ENCODE peak calls at places on chromosomes 3 and 15, in eight cellular contexts. J is Peyer's patch, R is bronchial epithelial cell, T is body of pancreas, X is stomach, V is cardiac muscle cell, Q is esophagus muscularis mucosa, L is endodermal cell. K is an unnamed sample.

GRCh38 chr3:71142440-71143161 is 440.9 kb downstream of the FOXP1 start:
- DNase-seq in V (no peak), R (no peak), L (peak; percentile 74), X (no peak), Q (no peak), T (no peak), J (no peak), K (peak; percentile 47)

GRCh38 chr3:61570813-61571212 is 9.4 kb downstream of the PTPRG start:
- DNase-seq in V (no peak), T (no peak), Q (no peak), R (no peak), J (no peak), L (no peak), X (no peak), K (no peak)

GRCh38 chr3:122665226-122665786 is 15.3 kb upstream of the PARP14 start:
- DNase-seq in L (no peak), T (no peak), R (no peak), X (no peak), V (no peak), J (no peak), Q (no peak), K (no peak)

GRCh38 chr15:95843241-95843851 is 487.2 kb upstream of the NR2F2 start:
- DNase-seq in T (peak; percentile 6), R (no peak), Q (no peak), L (no peak), X (no peak), V (no peak), J (no peak), K (no peak)

GRCh38 chr3:152657002-152657400 is 177.9 kb upstream of the P2RY1 start:
- DNase-seq in L (no peak), R (no peak), J (no peak), T (no peak), X (no peak), Q (no peak), V (no peak), K (no peak)

GRCh38 chr15:35289029-35289617 is 204.0 kb upstream of the NANOGP8 start:
- DNase-seq in L (no peak), V (peak; percentile 75), X (no peak), J (no peak), T (peak; percentile 45), Q (no peak), R (peak; percentile 64), K (no peak)

GRCh38 chr15:51144021-51144532 is 49.4 kb upstream of the TNFAIP8L3 start:
- DNase-seq in Q (no peak), L (no peak), R (peak; percentile 84), T (no peak), X (no peak), J (no peak), V (peak; percentile 65), K (no peak)

GRCh38 chr3:140387244-140387643 is 290.6 kb upstream of the TRIM42 start:
- DNase-seq in L (peak; percentile 2), X (no peak), R (no peak), Q (peak; percentile 34), J (no peak), V (no peak), T (no peak), K (no peak)

GRCh38 chr15:27696530-27696929 is 402.6 kb downstream of the OCA2 start:
- DNase-seq in V (no peak), X (no peak), J (no peak), L (no peak), R (no peak), Q (no peak), T (no peak), K (no peak)

GRCh38 chr15:78216276-78217229 is 17.8 kb downstream of the ACSBG1 start:
- DNase-seq in R (peak; percentile 81), V (no peak), T (peak; percentile 98), Q (no peak), X (peak; percentile 95), J (peak; percentile 93), L (no peak), K (no peak)

GRCh38 chr3:155382396-155383042 is 89.0 kb upstream of the STRIT1 start:
- DNase-seq in J (peak; percentile 82), X (peak; percentile 82), Q (no peak), R (peak; percentile 63), V (peak; percentile 87), L (peak; percentile 95), T (peak; percentile 75), K (peak; percentile 69)
- TF ChIP-seq CTCF in J (peak; percentile 73), X (peak; percentile 22), Q (peak; percentile 18), R (peak; percentile 87), V (peak; percentile 84), L (peak; percentile 94), T (peak; percentile 70), K (peak; percentile 90)

GRCh38 chr3:52213005-52213404 is 12.4 kb downstream of the TLR9 start:
- DNase-seq in J (no peak), V (no peak), L (no peak), X (no peak), T (no peak), Q (no peak), R (no peak), K (no peak)
- H3K36me3 ChIP-seq in J (peaks cover 3% of the 10 kb centered on the region), V (peaks cover 70% of the 10 kb centered on the region), L (peaks cover 72% of the 10 kb centered on the region), X (peaks cover 81% of the 10 kb centered on the region), T (peaks cover 3% of the 10 kb centered on the region), Q (peaks cover 79% of the 10 kb centered on the region), R (peaks cover 29% of the 10 kb centered on the region), K (peaks cover 10% of the 10 kb centered on the region)

GRCh38 chr3:113535898-113536297 is 3.5 kb downstream of the SIDT1 start:
- DNase-seq in R (no peak), J (no peak), L (peak; percentile 51), Q (no peak), X (no peak), T (no peak), V (no peak), K (no peak)

GRCh38 chr3:113532698-113533533 is 561 bp downstream of the SIDT1 start:
- DNase-seq in R (no peak), L (peak; percentile 76), X (peak; percentile 47), V (peak; percentile 28), Q (no peak), J (peak; percentile 68), T (peak; percentile 28), K (peak; percentile 35)

GRCh38 chr3:113533534-113533892 is 1.2 kb downstream of the SIDT1 start:
- DNase-seq in V (no peak), J (peak; percentile 67), X (no peak), T (no peak), R (no peak), L (no peak), Q (no peak), K (no peak)

GRCh38 chr3:113534365-113534764 is 2.0 kb downstream of the SIDT1 start:
- DNase-seq in J (no peak), X (no peak), L (no peak), Q (no peak), T (no peak), R (no peak), V (no peak), K (no peak)

DNA sequence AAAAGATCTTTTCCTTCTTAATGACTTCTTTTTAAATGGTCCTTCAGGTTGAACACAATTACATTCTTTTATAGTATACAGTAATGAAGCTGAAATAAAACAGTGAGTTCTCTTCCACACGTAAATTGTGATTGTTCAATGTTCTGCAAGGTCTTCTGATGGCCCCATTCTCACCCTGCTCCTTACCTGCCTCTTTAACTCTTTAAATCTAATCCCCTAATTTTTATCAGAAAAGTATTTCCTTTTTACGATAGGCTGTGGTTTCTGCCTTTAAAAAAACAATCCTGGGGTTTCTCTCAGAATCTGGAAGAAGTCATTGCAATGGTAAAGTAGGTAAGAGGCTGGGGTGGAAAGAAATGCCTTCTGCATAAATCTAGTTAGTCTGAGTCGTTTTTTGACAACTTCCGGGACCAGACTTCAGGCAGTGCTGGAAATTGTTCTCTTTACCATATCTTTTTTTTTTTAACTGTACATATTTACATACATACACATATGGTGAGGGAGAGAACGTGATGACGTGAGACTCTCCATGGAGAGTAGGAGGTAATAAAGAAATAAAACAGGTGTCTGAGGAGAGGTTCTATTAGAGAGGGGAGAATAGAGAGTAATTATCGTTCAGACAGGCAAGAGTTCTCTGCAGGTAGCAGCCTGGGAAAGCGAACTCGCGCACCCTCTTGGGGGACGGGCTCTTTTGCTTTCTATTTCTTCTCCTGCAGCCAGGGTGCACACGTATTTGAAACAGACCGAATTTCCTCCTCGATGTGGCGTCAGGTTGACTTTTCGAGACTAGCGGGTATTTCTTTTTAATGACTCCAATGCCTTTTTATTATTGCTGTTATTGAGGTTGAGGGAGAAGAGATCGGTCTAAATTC is at the start of gene SIDT1:
- DNase-seq in T (peak; percentile 65), Q (no peak), V (peak; percentile 15), X (peak; percentile 67), R (peak; percentile 44), L (peak; percentile 65), J (peak; percentile 88), K (peak; percentile 21)
- H3K27me3 ChIP-seq in T (no peaks in the 10 kb centered on the region), Q (peaks cover 51% of the 10 kb centered on the region), V (peaks cover 100% of the 10 kb centered on the region), X (no peaks in the 10 kb centered on the region), R (no peaks in the 10 kb centered on the region), L (peaks cover 88% of the 10 kb centered on the region), J (no peaks in the 10 kb centered on the region), K (peaks cover 3% of the 10 kb centered on the region)

GRCh38 chr15:71518661-71519060 is 291.7 kb upstream of the NR2E3 start:
- DNase-seq in T (no peak), J (no peak), V (no peak), R (no peak), X (no peak), Q (no peak), L (no peak), K (no peak)
- TF ChIP-seq CTCF in T (no peak), J (no peak), V (no peak), R (no peak), X (no peak), Q (no peak), L (no peak), K (no peak)

GRCh38 chr3:44455318-44455717 is 22.2 kb downstream of the ZNF445 start:
- DNase-seq in T (no peak), J (no peak), V (no peak), L (no peak), X (no peak), R (no peak), Q (no peak), K (no peak)
- H3K36me3 ChIP-seq in T (no peaks in the 10 kb centered on the region), J (no peaks in the 10 kb centered on the region), V (peaks cover 49% of the 10 kb centered on the region), L (peaks cover 61% of the 10 kb centered on the region), X (peaks cover 81% of the 10 kb centered on the region), R (peaks cover 20% of the 10 kb centered on the region), Q (peaks cover 72% of the 10 kb centered on the region), K (no peaks in the 10 kb centered on the region)